ENCODE peak calls at places on chromosomes 7 and 10, in six cellular contexts. O is HFFc6; I is NCI-H1105; S is RWPE1; G is CD8-positive, alpha-beta memory T cell; F is progenitor cell of endocrine pancreas. N is an unnamed sample.

GRCh38 chr7:93923291-93923690 is 1.8 kb downstream of the GNG11 start:
- DNase-seq in O (no peak), I (no peak), S (no peak), G (no peak), F (no peak), N (no peak)

GRCh38 chr10:114281461-114281860 is 42.4 kb downstream of the VWA2 start:
- DNase-seq in O (no peak), I (no peak), S (no peak), G (no peak), F (no peak), N (no peak)

GRCh38 chr10:50624866-50625491 is 1.2 kb upstream of the SGMS1 start:
- DNase-seq in O (peak), I (peak), S (peak), G (peak), F (peak), N (no peak)

GRCh38 chr10:94315975-94316464 is 46.7 kb downstream of the NOC3L start:
- DNase-seq in O (peak), I (no peak), S (no peak), G (no peak), F (no peak), N (no peak)

GRCh38 chr7:108009873-108010272 is 6.9 kb upstream of the LAMB1 start:
- DNase-seq in O (no peak), I (no peak), S (no peak), G (no peak), F (no peak), N (no peak)

GRCh38 chr7:336810-337566 is 47.0 kb downstream of the FOXL3 start:
- DNase-seq in O (no peak), I (no peak), S (no peak), G (no peak), F (no peak), N (no peak)

GRCh38 chr10:29608476-29609301 is 26.1 kb downstream of the SVIL start:
- DNase-seq in O (no peak), I (no peak), S (no peak), G (no peak), F (no peak), N (no peak)

GRCh38 chr7:39811161-39811614 is 138.9 kb upstream of the CDK13 start:
- DNase-seq in O (peak), I (peak), S (peak), G (no peak), F (no peak), N (no peak)

GRCh38 chr10:93080350-93081046 is 6.8 kb downstream of the CYP26A1 start:
- DNase-seq in O (peak), I (no peak), S (peak), G (peak), F (no peak), N (no peak)

GRCh38 chr7:30469303-30469702 is 9.3 kb downstream of the NOD1 start:
- DNase-seq in O (peak), I (no peak), S (peak), G (no peak), F (no peak), N (no peak)

GRCh38 chr7:23373151-23374004 is 74.2 kb downstream of the MALSU1 start:
- DNase-seq in O (no peak), I (peak), S (no peak), G (no peak), F (no peak), N (peak)

GRCh38 chr7:99623702-99624447 is 7.1 kb downstream of the ZSCAN25 start:
- DNase-seq in O (no peak), I (no peak), S (no peak), G (no peak), F (no peak), N (no peak)

GRCh38 chr7:137753067-137753466 is 93.7 kb downstream of the DGKI start:
- DNase-seq in O (no peak), I (no peak), S (no peak), G (no peak), F (no peak), N (no peak)

GRCh38 chr7:7535688-7536087 is at the start of gene COL28A1:
- DNase-seq in O (no peak), I (no peak), S (no peak), G (no peak), F (no peak), N (no peak)